ENCODE peak calls at places on chromosomes 6 and 20, in seven cellular contexts. L is esophagus muscularis mucosa, J is astrocyte, X is pancreas, G is thoracic aorta, C is cardiac muscle cell, F is left ventricle myocardium inferior. R is an unnamed sample.

GRCh38 chr6:167645383-167645782 is 181.3 kb upstream of the AFDN start:
- DNase-seq in J (no peak), L (no peak), F (no peak), X (no peak), G (no peak), C (no peak), R (no peak)

GRCh38 chr6:11912420-11912819 is 99.7 kb upstream of the HIVEP1 start:
- DNase-seq in L (no peak), C (no peak), F (no peak), J (no peak), X (no peak), G (no peak), R (no peak)

GRCh38 chr6:144266091-144266649 is 19.0 kb upstream of the UTRN start:
- DNase-seq in L (no peak), G (peak), C (peak), J (peak), F (peak), X (peak), R (no peak)

GRCh38 chr20:50919567-50919966 is 11.7 kb downstream of the ADNP start:
- DNase-seq in F (no peak), C (no peak), L (no peak), J (peak), X (peak), G (peak), R (no peak)

GRCh38 chr6:87118054-87118453 is 23.1 kb upstream of the CGA start:
- DNase-seq in X (no peak), G (no peak), L (no peak), C (no peak), F (no peak), J (peak), R (no peak)

GRCh38 chr6:30263734-30264133 is 50.5 kb upstream of the TRIM26 start:
- DNase-seq in J (peak), X (no peak), L (no peak), F (no peak), G (no peak), C (no peak), R (no peak)

GRCh38 chr6:133223458-133224014 is 17.6 kb upstream of the EYA4 start:
- DNase-seq in L (no peak), G (no peak), X (no peak), J (no peak), C (no peak), F (no peak), R (no peak)

GRCh38 chr6:87661016-87661415 is 41.0 kb downstream of the AKIRIN2 start:
- DNase-seq in L (no peak), F (no peak), J (peak), X (no peak), G (no peak), C (no peak), R (no peak)

GRCh38 chr6:142013875-142014495 is 118.7 kb upstream of the GJE1 start:
- DNase-seq in C (no peak), J (peak), L (no peak), F (no peak), X (no peak), G (no peak), R (no peak)

GRCh38 chr6:5422321-5422915 is 161.1 kb downstream of the FARS2 start:
- DNase-seq in X (peak), J (peak), C (peak), G (no peak), F (no peak), L (no peak), R (peak)

GRCh38 chr6:127471379-127472255 is 12.4 kb upstream of the KIAA0408 start:
- DNase-seq in F (no peak), C (no peak), G (no peak), X (no peak), L (no peak), J (no peak), R (no peak)

GRCh38 chr6:44131880-44132279 is 4.5 kb downstream of the TMEM63B start:
- DNase-seq in F (no peak), X (no peak), G (no peak), C (no peak), J (no peak), L (no peak), R (no peak)

GRCh38 chr6:4606016-4606415 is 170.2 kb upstream of the CDYL start:
- DNase-seq in L (no peak), F (no peak), X (no peak), J (no peak), C (no peak), G (no peak), R (no peak)

GRCh38 chr6:90284236-90284744 is 12.4 kb downstream of the BACH2 start:
- DNase-seq in C (no peak), L (no peak), J (peak), X (no peak), G (no peak), F (no peak), R (no peak)

GRCh38 chr20:23668477-23668951 is 20.3 kb downstream of the CST4 start:
- DNase-seq in L (peak), X (peak), F (no peak), G (no peak), J (peak), C (peak), R (peak)

GRCh38 chr6:53065266-53066058 is at the start of gene FBXO9:
- DNase-seq in G (no peak), F (peak), C (peak), X (peak), J (no peak), L (no peak), R (peak)

GRCh38 chr20:13034115-13034514 is 25.3 kb downstream of the SPTLC3 start:
- DNase-seq in L (no peak), J (no peak), G (no peak), F (no peak), C (no peak), X (no peak), R (no peak)

GRCh38 chr6:80541186-80541585 is 434.7 kb downstream of the BCKDHB start:
- DNase-seq in C (no peak), X (no peak), J (peak), L (no peak), G (no peak), F (no peak), R (no peak)

GRCh38 chr20:49595811-49596545 is 28.0 kb upstream of the PTGIS start:
- DNase-seq in C (no peak), J (peak), F (no peak), X (no peak), L (no peak), G (no peak), R (no peak)

GRCh38 chr6:134416501-134417154 is 98.7 kb upstream of the SGK1 start:
- DNase-seq in L (no peak), C (no peak), F (no peak), X (no peak), J (peak), G (no peak), R (no peak)

GRCh38 chr6:144986271-144986670 is 701.1 kb downstream of the UTRN start:
- DNase-seq in L (no peak), G (no peak), F (no peak), C (no peak), J (no peak), X (no peak), R (no peak)

GRCh38 chr6:124955108-124955851 is 7.0 kb upstream of the RNF217 start:
- DNase-seq in J (no peak), C (peak), G (no peak), L (no peak), F (no peak), X (no peak), R (no peak)

GRCh38 chr6:157443066-157443800 is 62.2 kb downstream of the ZDHHC14 start:
- DNase-seq in X (no peak), J (peak), F (no peak), C (no peak), L (no peak), G (no peak), R (no peak)

GRCh38 chr6:122726649-122727048 is 52.9 kb upstream of the FABP7 start:
- DNase-seq in G (no peak), C (peak), X (no peak), L (no peak), J (no peak), F (no peak), R (no peak)

GRCh38 chr6:25606151-25606550 is 45.9 kb upstream of the SCGN start:
- DNase-seq in F (no peak), C (no peak), L (no peak), G (no peak), X (no peak), J (no peak), R (no peak)

GRCh38 chr6:42222450-42222849 is 4.8 kb upstream of the MRPS10 start:
- DNase-seq in L (no peak), C (no peak), X (no peak), J (no peak), G (no peak), F (no peak), R (no peak)

GRCh38 chr6:53306819-53307347 is 41.9 kb downstream of the ELOVL5 start:
- DNase-seq in G (no peak), X (no peak), J (peak), C (no peak), F (no peak), L (no peak), R (no peak)

GRCh38 chr6:1316482-1317220 is 4.8 kb downstream of the FOXQ1 start:
- DNase-seq in F (no peak), L (no peak), C (peak), G (no peak), J (no peak), X (no peak), R (peak)

GRCh38 chr6:75893776-75894152 is 144.7 kb downstream of the MYO6 start:
- DNase-seq in X (no peak), G (no peak), F (no peak), J (no peak), L (no peak), C (no peak), R (no peak)

GRCh38 chr6:55964136-55964535 is 88.7 kb upstream of the BMP5 start:
- DNase-seq in G (no peak), F (no peak), L (no peak), C (no peak), X (no peak), J (no peak), R (no peak)
- TF ChIP-seq CTCF in G (no peak), F (no peak), L (no peak), C (no peak), X (no peak), J (no peak), R (no peak)

DNA sequence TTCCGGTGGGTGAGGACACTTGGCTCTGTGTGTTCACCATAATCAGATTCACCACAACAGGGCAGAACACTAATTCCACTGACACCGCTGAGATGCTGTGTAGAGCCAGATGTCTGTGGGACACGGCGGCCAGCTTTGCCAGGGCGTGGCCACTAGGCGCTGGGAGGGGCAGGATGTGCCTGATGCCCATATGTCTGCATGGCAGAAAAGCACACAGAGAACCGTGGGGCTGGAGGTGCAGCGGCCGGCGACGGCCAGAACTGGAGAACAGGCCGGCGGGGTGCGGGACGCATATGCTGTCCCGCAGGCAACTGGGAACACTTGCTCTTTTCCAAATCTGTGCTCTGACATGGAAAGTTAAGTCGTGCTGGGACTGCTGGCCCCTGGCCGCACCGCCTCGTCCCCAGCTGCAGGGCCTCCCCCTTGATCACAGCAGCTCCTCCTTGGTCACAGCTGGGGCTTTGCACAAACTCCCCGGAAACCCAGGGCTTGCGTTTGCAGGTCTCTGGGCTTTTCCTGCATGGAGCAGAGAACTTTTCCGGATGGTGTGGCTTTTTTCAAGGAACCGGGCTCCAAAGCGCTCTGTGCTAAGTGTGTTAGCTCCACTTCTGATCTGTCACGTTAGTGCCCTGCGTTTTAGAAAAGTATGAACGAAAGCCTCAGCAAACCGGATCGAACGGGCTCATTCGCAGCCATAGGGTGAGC is 31.1 kb downstream of the NTSR1 start:
- DNase-seq in G (no peak), C (no peak), F (peak), L (no peak), X (no peak), J (no peak), R (peak)
- TF ChIP-seq CTCF in G (no peak), C (no peak), F (no peak), L (no peak), X (no peak), J (no peak), R (no peak)

GRCh38 chr6:148251286-148251685 is 91.4 kb upstream of the SASH1 start:
- DNase-seq in L (no peak), G (no peak), F (no peak), C (peak), J (peak), X (no peak), R (no peak)
- TF ChIP-seq CTCF in L (peak), G (peak), F (peak), C (peak), J (peak), X (no peak), R (no peak)

GRCh38 chr6:13049666-13050254 is 278.6 kb downstream of the TBC1D7 start:
- DNase-seq in L (no peak), X (no peak), G (no peak), F (no peak), C (peak), J (no peak), R (no peak)
- TF ChIP-seq CTCF in L (no peak), X (no peak), G (no peak), F (peak), C (no peak), J (no peak), R (no peak)

DNA sequence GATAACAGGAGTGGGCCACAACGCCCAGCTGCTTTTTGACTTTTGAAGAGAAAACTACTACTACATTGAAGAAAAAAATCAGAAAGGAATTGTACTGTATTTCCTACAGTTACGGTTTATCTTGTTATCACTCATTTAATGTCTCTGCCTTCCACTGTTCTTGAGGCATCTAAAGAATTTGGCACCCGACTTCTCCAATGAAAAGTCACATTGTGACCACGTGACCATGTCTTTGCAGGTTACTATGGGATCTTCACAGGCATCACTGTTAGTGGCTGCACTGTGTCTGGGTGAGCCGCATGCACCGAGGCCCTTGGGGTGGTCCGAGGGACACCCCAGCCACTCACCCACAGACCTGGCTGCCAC is 26.8 kb downstream of the RRBP1 start:
- DNase-seq in J (peak), C (no peak), L (no peak), F (no peak), X (peak), G (no peak), R (no peak)
- TF ChIP-seq CTCF in J (no peak), C (no peak), L (no peak), F (peak), X (no peak), G (no peak), R (no peak)